ENCODE peak calls at places on chromosomes 7 and 10, in eight cellular contexts. One of them, this sample, is unnamed.

GRCh38 chr7:30980751-30981150 is 17.0 kb downstream of the GHRHR start:
- DNase-seq in AG10803: no peak
- DNase-seq in prostate gland: no peak
- DNase-seq in WTC11: no peak
- DNase-seq in lower leg skin: peak; percentile 78
- DNase-seq in HFF-Myc: no peak
- DNase-seq in nephron progenitor cell: no peak
- DNase-seq in keratinocyte: no peak
- DNase-seq in this sample: no peak

GRCh38 chr7:102326156-102326914 is 29.9 kb downstream of the SPDYE6 start:
- DNase-seq in AG10803: no peak
- DNase-seq in prostate gland: no peak
- DNase-seq in WTC11: no peak
- DNase-seq in lower leg skin: no peak
- DNase-seq in HFF-Myc: no peak
- DNase-seq in nephron progenitor cell: no peak
- DNase-seq in keratinocyte: no peak
- DNase-seq in this sample: no peak

GRCh38 chr7:123770378-123770777 is 21.6 kb upstream of the WASL start:
- DNase-seq in AG10803: peak; percentile 21
- DNase-seq in prostate gland: no peak
- DNase-seq in WTC11: no peak
- DNase-seq in lower leg skin: no peak
- DNase-seq in HFF-Myc: no peak
- DNase-seq in nephron progenitor cell: no peak
- DNase-seq in keratinocyte: peak; percentile 52
- DNase-seq in this sample: no peak

GRCh38 chr10:126169899-126170298 is 218.4 kb downstream of the ADAM12 start:
- DNase-seq in AG10803: no peak
- DNase-seq in prostate gland: no peak
- DNase-seq in WTC11: no peak
- DNase-seq in lower leg skin: no peak
- DNase-seq in HFF-Myc: no peak
- DNase-seq in nephron progenitor cell: no peak
- DNase-seq in keratinocyte: no peak
- DNase-seq in this sample: no peak

GRCh38 chr7:150897502-150898474 is 45.5 kb downstream of the AOC1 start:
- DNase-seq in AG10803: no peak
- DNase-seq in prostate gland: no peak
- DNase-seq in WTC11: no peak
- DNase-seq in lower leg skin: peak; percentile 49
- DNase-seq in HFF-Myc: no peak
- DNase-seq in nephron progenitor cell: no peak
- DNase-seq in keratinocyte: no peak
- DNase-seq in this sample: no peak

GRCh38 chr10:94125856-94126255 is 132.1 kb downstream of the PLCE1 start:
- DNase-seq in AG10803: peak; percentile 84
- DNase-seq in prostate gland: no peak
- DNase-seq in WTC11: no peak
- DNase-seq in lower leg skin: no peak
- DNase-seq in HFF-Myc: no peak
- DNase-seq in nephron progenitor cell: no peak
- DNase-seq in keratinocyte: no peak
- DNase-seq in this sample: no peak

GRCh38 chr10:14700551-14700950 is 74.1 kb downstream of the FAM107B start:
- DNase-seq in AG10803: no peak
- DNase-seq in prostate gland: no peak
- DNase-seq in WTC11: no peak
- DNase-seq in lower leg skin: no peak
- DNase-seq in HFF-Myc: no peak
- DNase-seq in nephron progenitor cell: no peak
- DNase-seq in keratinocyte: no peak
- DNase-seq in this sample: no peak

GRCh38 chr7:40310213-40310612 is 175.4 kb downstream of the SUGCT start:
- DNase-seq in AG10803: no peak
- DNase-seq in prostate gland: no peak
- DNase-seq in WTC11: no peak
- DNase-seq in lower leg skin: no peak
- DNase-seq in HFF-Myc: no peak
- DNase-seq in nephron progenitor cell: no peak
- DNase-seq in keratinocyte: no peak
- DNase-seq in this sample: no peak

GRCh38 chr10:133104972-133105495 is 17.3 kb downstream of the ADGRA1 start:
- DNase-seq in AG10803: no peak
- DNase-seq in prostate gland: no peak
- DNase-seq in WTC11: no peak
- DNase-seq in lower leg skin: no peak
- DNase-seq in HFF-Myc: no peak
- DNase-seq in nephron progenitor cell: no peak
- DNase-seq in keratinocyte: no peak
- DNase-seq in this sample: no peak

GRCh38 chr10:62384057-62384446 is 9.9 kb downstream of the ZNF365 start:
- DNase-seq in AG10803: peak; percentile 72
- DNase-seq in prostate gland: no peak
- DNase-seq in WTC11: no peak
- DNase-seq in lower leg skin: no peak
- DNase-seq in HFF-Myc: peak; percentile 77
- DNase-seq in nephron progenitor cell: no peak
- DNase-seq in keratinocyte: peak; percentile 93
- DNase-seq in this sample: no peak

GRCh38 chr10:92241158-92241500 is 49.7 kb downstream of the CPEB3 start:
- DNase-seq in AG10803: peak; percentile 11
- DNase-seq in prostate gland: no peak
- DNase-seq in WTC11: no peak
- DNase-seq in lower leg skin: no peak
- DNase-seq in HFF-Myc: no peak
- DNase-seq in nephron progenitor cell: peak; percentile 15
- DNase-seq in keratinocyte: no peak
- DNase-seq in this sample: no peak

GRCh38 chr7:32489788-32490126 is 423 bp downstream of the LSM5 start:
- DNase-seq in AG10803: no peak
- DNase-seq in prostate gland: no peak
- DNase-seq in WTC11: no peak
- DNase-seq in lower leg skin: no peak
- DNase-seq in HFF-Myc: no peak
- DNase-seq in nephron progenitor cell: no peak
- DNase-seq in keratinocyte: no peak
- DNase-seq in this sample: no peak

GRCh38 chr10:120552262-120552661 is 95.2 kb downstream of the PLPP4 start:
- DNase-seq in AG10803: no peak
- DNase-seq in prostate gland: no peak
- DNase-seq in WTC11: no peak
- DNase-seq in lower leg skin: no peak
- DNase-seq in HFF-Myc: no peak
- DNase-seq in nephron progenitor cell: no peak
- DNase-seq in keratinocyte: no peak
- DNase-seq in this sample: no peak

GRCh38 chr10:101774589-101775272 is 1.2 kb downstream of the FGF8 start:
- DNase-seq in AG10803: no peak
- DNase-seq in prostate gland: no peak
- DNase-seq in WTC11: peak; percentile 64
- DNase-seq in lower leg skin: peak; percentile 80
- DNase-seq in HFF-Myc: no peak
- DNase-seq in nephron progenitor cell: peak; percentile 55
- DNase-seq in keratinocyte: no peak
- DNase-seq in this sample: no peak

GRCh38 chr10:13503745-13504463 is 24.9 kb downstream of the BEND7 start:
- DNase-seq in AG10803: peak; percentile 73
- DNase-seq in prostate gland: no peak
- DNase-seq in WTC11: no peak
- DNase-seq in lower leg skin: no peak
- DNase-seq in HFF-Myc: no peak
- DNase-seq in nephron progenitor cell: no peak
- DNase-seq in keratinocyte: no peak
- DNase-seq in this sample: no peak

GRCh38 chr10:527416-527815 is 162.1 kb downstream of the DIP2C start:
- DNase-seq in AG10803: peak; percentile 49
- DNase-seq in prostate gland: no peak
- DNase-seq in WTC11: no peak
- DNase-seq in lower leg skin: no peak
- DNase-seq in HFF-Myc: no peak
- DNase-seq in nephron progenitor cell: no peak
- DNase-seq in keratinocyte: no peak
- DNase-seq in this sample: no peak

GRCh38 chr7:1242601-1243289 is 10.1 kb downstream of the UNCX start:
- DNase-seq in AG10803: no peak
- DNase-seq in prostate gland: no peak
- DNase-seq in WTC11: no peak
- DNase-seq in lower leg skin: no peak
- DNase-seq in HFF-Myc: no peak
- DNase-seq in nephron progenitor cell: peak; percentile 38
- DNase-seq in keratinocyte: no peak
- DNase-seq in this sample: peak; percentile 84

GRCh38 chr10:86645111-86645445 is 9.3 kb upstream of the OPN4 start:
- DNase-seq in AG10803: no peak
- DNase-seq in prostate gland: peak; percentile 2
- DNase-seq in WTC11: no peak
- DNase-seq in lower leg skin: peak; percentile 74
- DNase-seq in HFF-Myc: no peak
- DNase-seq in nephron progenitor cell: no peak
- DNase-seq in keratinocyte: no peak
- DNase-seq in this sample: no peak

GRCh38 chr7:40880581-40880980 is 745.8 kb downstream of the SUGCT start:
- DNase-seq in AG10803: no peak
- DNase-seq in prostate gland: no peak
- DNase-seq in WTC11: no peak
- DNase-seq in lower leg skin: no peak
- DNase-seq in HFF-Myc: no peak
- DNase-seq in nephron progenitor cell: no peak
- DNase-seq in keratinocyte: no peak
- DNase-seq in this sample: no peak

DNA sequence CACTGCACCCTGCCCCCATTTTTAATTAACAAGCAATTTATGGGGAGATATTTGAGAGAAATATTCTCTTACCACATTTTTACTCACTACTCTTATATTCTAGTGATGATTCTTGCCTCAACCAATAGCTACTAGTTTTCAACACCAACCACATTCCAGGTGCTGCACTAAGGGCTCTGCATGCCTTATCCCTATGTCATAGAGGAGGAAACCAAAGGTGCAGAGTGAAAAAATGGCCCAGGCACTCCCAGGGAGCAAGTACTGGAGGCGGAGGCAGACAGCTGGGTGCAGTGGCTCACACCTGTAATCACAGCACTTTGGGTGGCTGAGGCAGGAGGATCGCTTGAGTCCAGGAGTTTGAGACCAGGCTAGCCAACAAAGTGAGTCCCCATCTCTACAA is 35.5 kb upstream of the TPST1 start:
- DNase-seq in AG10803: no peak
- DNase-seq in prostate gland: no peak
- DNase-seq in WTC11: no peak
- DNase-seq in lower leg skin: no peak
- DNase-seq in HFF-Myc: no peak
- DNase-seq in nephron progenitor cell: no peak
- DNase-seq in keratinocyte: no peak
- DNase-seq in this sample: no peak
- TF ChIP-seq CTCF in AG10803: no peak
- TF ChIP-seq CTCF in prostate gland: no peak
- TF ChIP-seq CTCF in WTC11: no peak
- TF ChIP-seq CTCF in lower leg skin: no peak
- TF ChIP-seq CTCF in HFF-Myc: no peak
- TF ChIP-seq CTCF in nephron progenitor cell: no peak
- TF ChIP-seq CTCF in keratinocyte: no peak
- TF ChIP-seq CTCF in this sample: no peak

GRCh38 chr10:89224697-89225443 is 17.8 kb upstream of the CH25H start:
- DNase-seq in AG10803: no peak
- DNase-seq in prostate gland: peak; percentile 11
- DNase-seq in WTC11: no peak
- DNase-seq in lower leg skin: no peak
- DNase-seq in HFF-Myc: no peak
- DNase-seq in nephron progenitor cell: no peak
- DNase-seq in keratinocyte: no peak
- DNase-seq in this sample: no peak
- TF ChIP-seq CTCF in AG10803: peak; percentile 28
- TF ChIP-seq CTCF in prostate gland: peak; percentile 23
- TF ChIP-seq CTCF in WTC11: no peak
- TF ChIP-seq CTCF in lower leg skin: no peak
- TF ChIP-seq CTCF in HFF-Myc: peak; percentile 21
- TF ChIP-seq CTCF in nephron progenitor cell: no peak
- TF ChIP-seq CTCF in keratinocyte: no peak
- TF ChIP-seq CTCF in this sample: no peak

DNA sequence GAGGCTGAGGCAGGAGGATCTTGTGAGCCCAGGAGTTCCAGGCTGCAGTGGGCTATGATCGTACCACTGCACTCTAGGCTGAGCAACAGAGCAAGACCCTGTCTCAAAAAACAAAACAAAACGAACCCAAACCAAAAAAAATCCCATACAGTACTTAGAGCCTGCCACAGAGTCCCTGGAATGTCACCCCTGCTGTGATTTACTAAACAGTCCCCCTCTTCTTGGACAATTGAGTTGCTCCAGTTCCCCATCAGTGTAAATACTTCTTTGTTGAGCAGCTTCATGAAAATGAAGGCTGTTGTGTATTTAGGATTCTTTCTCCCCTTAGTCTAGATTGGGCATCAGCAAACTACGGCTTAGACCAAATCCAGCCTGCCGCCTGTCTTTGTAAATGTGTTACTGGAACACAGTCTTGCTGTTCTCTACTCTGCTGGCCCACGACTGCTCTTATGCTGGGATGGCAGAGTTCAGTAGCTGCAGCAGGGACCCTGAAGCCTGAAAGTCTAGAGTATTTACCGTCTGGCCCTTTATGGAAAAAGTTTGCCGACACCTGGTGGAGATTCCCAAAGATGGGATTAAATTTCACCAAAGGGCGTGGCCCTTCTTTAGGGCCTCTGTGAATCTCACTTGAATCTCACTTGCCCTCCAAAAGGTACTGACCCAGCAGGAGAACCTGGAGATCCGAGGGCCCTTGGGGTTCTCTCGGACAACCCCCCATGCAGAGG is 57.8 kb downstream of the PALD1 start:
- DNase-seq in AG10803: no peak
- DNase-seq in prostate gland: no peak
- DNase-seq in WTC11: no peak
- DNase-seq in lower leg skin: no peak
- DNase-seq in HFF-Myc: no peak
- DNase-seq in nephron progenitor cell: no peak
- DNase-seq in keratinocyte: no peak
- DNase-seq in this sample: no peak
- TF ChIP-seq CTCF in AG10803: no peak
- TF ChIP-seq CTCF in prostate gland: no peak
- TF ChIP-seq CTCF in WTC11: no peak
- TF ChIP-seq CTCF in lower leg skin: no peak
- TF ChIP-seq CTCF in HFF-Myc: no peak
- TF ChIP-seq CTCF in nephron progenitor cell: no peak
- TF ChIP-seq CTCF in keratinocyte: no peak
- TF ChIP-seq CTCF in this sample: peak; percentile 38

DNA sequence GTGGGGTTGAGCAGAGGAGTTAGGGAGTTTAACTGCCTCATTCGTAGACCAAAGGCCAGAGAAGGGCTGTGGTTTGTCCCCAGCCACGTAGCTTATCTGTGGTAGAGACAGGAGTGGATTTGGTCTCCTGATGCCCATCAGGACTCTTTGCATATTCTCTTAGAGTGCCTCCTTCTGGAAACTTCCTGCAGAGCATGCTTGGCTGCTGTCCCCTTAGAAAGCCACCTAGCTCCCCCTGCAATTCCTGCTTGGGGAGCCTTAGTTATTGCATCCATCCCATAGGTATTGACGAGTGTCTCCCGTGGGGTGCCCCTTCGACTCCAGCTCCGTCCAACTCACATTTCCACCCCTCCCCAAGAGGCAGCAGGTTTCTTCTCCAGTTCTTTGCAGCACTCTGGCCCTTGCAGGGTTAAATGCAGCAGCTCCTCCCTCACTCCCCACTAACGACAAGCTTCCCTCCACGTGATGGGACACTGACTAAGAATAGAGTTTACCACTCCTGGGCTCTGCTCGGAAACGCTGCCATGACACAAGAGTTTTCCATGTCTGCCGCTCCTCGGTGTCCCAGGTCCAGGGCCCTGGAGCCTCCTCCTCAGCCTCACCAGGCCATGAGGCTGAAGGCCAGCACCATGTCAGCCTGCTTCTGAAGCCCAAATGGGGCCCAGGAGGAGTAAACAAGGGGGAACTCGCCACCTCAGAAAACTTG is 147.8 kb upstream of the UNC5B start:
- DNase-seq in AG10803: no peak
- DNase-seq in prostate gland: no peak
- DNase-seq in WTC11: no peak
- DNase-seq in lower leg skin: no peak
- DNase-seq in HFF-Myc: no peak
- DNase-seq in nephron progenitor cell: no peak
- DNase-seq in keratinocyte: no peak
- DNase-seq in this sample: no peak
- TF ChIP-seq CTCF in AG10803: no peak
- TF ChIP-seq CTCF in prostate gland: no peak
- TF ChIP-seq CTCF in WTC11: no peak
- TF ChIP-seq CTCF in lower leg skin: no peak
- TF ChIP-seq CTCF in HFF-Myc: no peak
- TF ChIP-seq CTCF in nephron progenitor cell: no peak
- TF ChIP-seq CTCF in keratinocyte: peak; percentile 47
- TF ChIP-seq CTCF in this sample: peak; percentile 27